ENCODE peak calls at places on chromosome 18, in six cellular contexts. L, O, V, Z, W and U are unnamed samples.

GRCh38 chr18:48238636-48239035 is 170.5 kb downstream of the ZBTB7C start:
- DNase-seq in L (no peak), V (no peak), O (no peak), Z (no peak), W (no peak), U (no peak)

GRCh38 chr18:5983479-5983878 is 88.2 kb upstream of the TMEM200C start:
- DNase-seq in O (no peak), W (no peak), Z (no peak), L (peak; percentile 19), V (no peak), U (no peak)

GRCh38 chr18:31484461-31484860 is 13.5 kb upstream of the DSG2 start:
- DNase-seq in O (no peak), V (no peak), Z (no peak), L (no peak), W (no peak), U (peak; percentile 35)

GRCh38 chr18:27198036-27198435 is 12.9 kb upstream of the CHST9 start:
- DNase-seq in O (no peak), V (no peak), L (no peak), W (no peak), Z (no peak), U (no peak)

GRCh38 chr18:9914584-9915290 is 921 bp downstream of the VAPA start:
- DNase-seq in L (peak; percentile 62), V (peak; percentile 82), Z (peak; percentile 75), O (peak; percentile 74), W (peak; percentile 91), U (no peak)

GRCh38 chr18:68439672-68440071 is 275.2 kb downstream of the TMX3 start:
- DNase-seq in L (no peak), Z (no peak), W (no peak), V (no peak), O (no peak), U (no peak)

GRCh38 chr18:36688020-36688965 is 140.5 kb downstream of the TPGS2 start:
- DNase-seq in O (peak; percentile 67), L (peak; percentile 27), Z (peak; percentile 56), W (peak; percentile 63), V (peak; percentile 21), U (no peak)

GRCh38 chr18:58893388-58894099 is 28.9 kb downstream of the ZNF532 start:
- DNase-seq in Z (no peak), W (peak; percentile 89), L (no peak), O (no peak), V (no peak), U (no peak)

GRCh38 chr18:7663305-7664023 is 96.3 kb downstream of the PTPRM start:
- DNase-seq in O (no peak), V (no peak), L (no peak), W (no peak), Z (no peak), U (no peak)

GRCh38 chr18:43876286-43877082 is 599.2 kb upstream of the SYT4 start:
- DNase-seq in L (no peak), O (no peak), W (no peak), V (no peak), Z (no peak), U (no peak)

GRCh38 chr18:57579928-57580327 is 6.6 kb downstream of the FECH start:
- DNase-seq in W (no peak), Z (no peak), O (no peak), V (no peak), L (no peak), U (no peak)

GRCh38 chr18:31176531-31176930 is 13.9 kb upstream of the DSC1 start:
- DNase-seq in L (no peak), W (peak; percentile 88), V (no peak), O (no peak), Z (no peak), U (peak; percentile 66)

GRCh38 chr18:76783786-76784484 is 38.4 kb upstream of the ZNF236 start:
- DNase-seq in Z (no peak), V (no peak), L (no peak), O (no peak), W (no peak), U (no peak)

GRCh38 chr18:63578357-63578958 is 8.7 kb upstream of the SERPINB13 start:
- DNase-seq in V (no peak), Z (peak; percentile 25), L (no peak), O (no peak), W (peak; percentile 48), U (peak; percentile 25)

GRCh38 chr18:13246591-13246990 is 28.0 kb downstream of the LDLRAD4 start:
- DNase-seq in O (no peak), L (no peak), V (no peak), Z (no peak), W (no peak), U (no peak)